ENCODE peak calls at places on chromosome 3, in eight cellular contexts. C is K562, A is sigmoid colon, P is stomach, B is spleen, Y is HCT116, O is esophagus muscularis mucosa, X is HepG2. D is an unnamed sample.

GRCh38 chr3:25438791-25439555 is 10.9 kb downstream of the RARB start:
- DNase-seq in C (no peak), A (no peak), P (no peak), B (no peak), Y (no peak), O (no peak), X (no peak), D (no peak)

GRCh38 chr3:22542311-22542710 is 660.8 kb upstream of the UBE2E2 start:
- DNase-seq in C (no peak), A (no peak), P (no peak), B (no peak), Y (no peak), O (no peak), X (no peak), D (no peak)

GRCh38 chr3:58207954-58208353 is 2.8 kb downstream of the DNASE1L3 start:
- DNase-seq in C (no peak), A (no peak), P (no peak), B (no peak), Y (no peak), O (no peak), X (no peak), D (no peak)

GRCh38 chr3:189267981-189268613 is 96.3 kb downstream of the TPRG1 start:
- DNase-seq in C (no peak), A (no peak), P (no peak), B (no peak), Y (peak), O (no peak), X (peak), D (no peak)

GRCh38 chr3:181698263-181698944 is 13.3 kb upstream of the SOX2 start:
- DNase-seq in C (no peak), A (no peak), P (no peak), B (no peak), Y (no peak), O (no peak), X (no peak), D (no peak)

GRCh38 chr3:99108508-99108907 is 207.0 kb upstream of the DCBLD2 start:
- DNase-seq in C (no peak), A (no peak), P (no peak), B (no peak), Y (no peak), O (no peak), X (no peak), D (no peak)

GRCh38 chr3:63763156-63763555 is 55.9 kb upstream of the C3orf49 start:
- DNase-seq in C (no peak), A (no peak), P (no peak), B (no peak), Y (no peak), O (no peak), X (no peak), D (no peak)

GRCh38 chr3:18765672-18766071 is 340.5 kb upstream of the SATB1 start:
- DNase-seq in C (no peak), A (no peak), P (no peak), B (no peak), Y (no peak), O (no peak), X (no peak), D (no peak)

GRCh38 chr3:37986479-37987314 is 3.9 kb upstream of the VILL start:
- DNase-seq in C (peak), A (peak), P (peak), B (peak), Y (no peak), O (no peak), X (peak), D (no peak)

GRCh38 chr3:77052733-77053680 is 13.1 kb downstream of the ROBO2 start:
- DNase-seq in C (no peak), A (no peak), P (no peak), B (no peak), Y (no peak), O (no peak), X (no peak), D (no peak)

GRCh38 chr3:123313889-123314288 is 112.1 kb downstream of the SEC22A start:
- DNase-seq in C (no peak), A (no peak), P (no peak), B (peak), Y (no peak), O (no peak), X (no peak), D (no peak)

GRCh38 chr3:129599607-129600006 is 6.9 kb downstream of the PLXND1 start:
- DNase-seq in C (peak), A (peak), P (no peak), B (no peak), Y (no peak), O (no peak), X (no peak), D (no peak)

GRCh38 chr3:161067346-161067745 is 37.8 kb downstream of the B3GALNT1 start:
- DNase-seq in C (no peak), A (no peak), P (no peak), B (no peak), Y (no peak), O (no peak), X (no peak), D (no peak)

GRCh38 chr3:161072076-161072697 is 33.0 kb downstream of the B3GALNT1 start:
- DNase-seq in C (no peak), A (no peak), P (no peak), B (no peak), Y (no peak), O (no peak), X (no peak), D (no peak)

GRCh38 chr3:161070980-161071663 is 34.0 kb downstream of the B3GALNT1 start:
- DNase-seq in C (no peak), A (no peak), P (no peak), B (no peak), Y (no peak), O (no peak), X (no peak), D (no peak)

GRCh38 chr3:161070252-161070930 is 34.8 kb downstream of the B3GALNT1 start:
- DNase-seq in C (no peak), A (no peak), P (no peak), B (no peak), Y (no peak), O (no peak), X (no peak), D (no peak)

GRCh38 chr3:161069441-161070251 is 35.5 kb downstream of the B3GALNT1 start:
- DNase-seq in C (no peak), A (no peak), P (no peak), B (no peak), Y (no peak), O (no peak), X (no peak), D (no peak)
- H3K27ac ChIP-seq in C (no peak), A (no peak), P (peak), B (no peak), Y (no peak), O (no peak), X (no peak), D (no peak)

GRCh38 chr3:114454592-114455251 is 160.9 kb downstream of the TIGIT start:
- DNase-seq in C (no peak), A (no peak), P (no peak), B (no peak), Y (no peak), O (no peak), X (no peak), D (no peak)
- TF ChIP-seq POLR2AphosphoS5 in C (no peak), A (no peak), P (no peak), B (no peak), Y (no peak), O (no peak), X (no peak), D (no peak)

DNA sequence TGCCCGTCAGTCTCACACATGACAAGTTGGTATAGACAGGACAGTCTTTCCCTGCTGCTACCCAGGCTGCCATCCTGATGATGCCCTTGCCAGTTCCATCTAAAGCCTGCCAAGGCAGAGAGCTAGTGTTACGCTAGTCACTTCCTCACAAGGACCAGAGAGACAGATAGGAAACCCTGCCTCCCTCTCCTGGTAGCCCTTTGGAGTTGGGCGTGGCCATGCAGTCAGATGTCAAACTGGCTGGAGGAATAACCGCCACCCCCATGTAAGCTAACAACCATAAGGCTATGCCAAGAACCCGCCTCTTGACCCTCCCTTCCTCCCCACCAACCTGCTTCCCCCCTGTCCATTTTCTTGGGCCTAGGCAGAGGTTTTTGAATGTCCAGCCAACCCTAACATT is 2.8 kb downstream of the TMEM115 start:
- DNase-seq in C (peak), A (no peak), P (peak), B (no peak), Y (no peak), O (no peak), X (no peak), D (no peak)
- TF ChIP-seq POLR2A in C (no peak), A (no peak), P (no peak), B (no peak), Y (no peak), O (no peak), X (no peak), D (no peak)

GRCh38 chr3:196695849-196696226 is 16.2 kb downstream of the CEP19 start:
- DNase-seq in C (no peak), A (no peak), P (no peak), B (no peak), Y (no peak), O (no peak), X (no peak), D (no peak)
- H3K27ac ChIP-seq in C (no peak), A (no peak), P (no peak), B (no peak), Y (no peak), O (no peak), X (no peak), D (no peak)

DNA sequence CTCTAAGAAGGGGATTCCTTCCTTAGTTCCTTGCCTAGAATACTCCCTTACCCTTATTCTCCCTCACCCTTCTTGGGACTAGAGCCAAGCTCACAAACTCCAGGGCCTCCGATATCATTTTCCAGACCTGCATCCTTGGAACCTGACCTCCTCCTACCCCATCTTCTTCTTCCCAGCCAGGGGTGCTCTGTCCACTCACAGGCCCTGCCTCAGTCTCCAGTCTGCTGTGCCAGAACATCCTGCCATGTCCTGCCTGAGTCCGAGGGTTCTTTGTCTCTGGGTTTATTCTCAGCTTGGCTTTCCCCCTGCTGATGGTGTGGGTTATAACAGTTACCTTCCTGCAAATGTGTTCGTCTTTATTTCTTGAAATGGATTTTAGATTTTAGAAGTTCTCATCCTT is 59.9 kb upstream of the MCF2L2 start:
- DNase-seq in C (no peak), A (no peak), P (peak), B (no peak), Y (no peak), O (peak), X (no peak), D (peak)
- TF ChIP-seq POLR2AphosphoS5 in C (no peak), A (no peak), P (no peak), B (no peak), Y (no peak), O (no peak), X (no peak), D (no peak)

GRCh38 chr3:133965906-133966305 is 63.8 kb downstream of the SLCO2A1 start:
- DNase-seq in C (no peak), A (peak), P (no peak), B (peak), Y (no peak), O (no peak), X (no peak), D (no peak)
- TF ChIP-seq POLR2A in C (no peak), A (no peak), P (no peak), B (no peak), Y (no peak), O (no peak), X (no peak), D (no peak)

GRCh38 chr3:168817177-168817576 is 721.5 kb upstream of the GOLIM4 start:
- DNase-seq in C (no peak), A (no peak), P (no peak), B (no peak), Y (no peak), O (no peak), X (no peak), D (no peak)
- H3K27ac ChIP-seq in C (no peak), A (no peak), P (no peak), B (no peak), Y (no peak), O (no peak), X (no peak), D (no peak)

DNA sequence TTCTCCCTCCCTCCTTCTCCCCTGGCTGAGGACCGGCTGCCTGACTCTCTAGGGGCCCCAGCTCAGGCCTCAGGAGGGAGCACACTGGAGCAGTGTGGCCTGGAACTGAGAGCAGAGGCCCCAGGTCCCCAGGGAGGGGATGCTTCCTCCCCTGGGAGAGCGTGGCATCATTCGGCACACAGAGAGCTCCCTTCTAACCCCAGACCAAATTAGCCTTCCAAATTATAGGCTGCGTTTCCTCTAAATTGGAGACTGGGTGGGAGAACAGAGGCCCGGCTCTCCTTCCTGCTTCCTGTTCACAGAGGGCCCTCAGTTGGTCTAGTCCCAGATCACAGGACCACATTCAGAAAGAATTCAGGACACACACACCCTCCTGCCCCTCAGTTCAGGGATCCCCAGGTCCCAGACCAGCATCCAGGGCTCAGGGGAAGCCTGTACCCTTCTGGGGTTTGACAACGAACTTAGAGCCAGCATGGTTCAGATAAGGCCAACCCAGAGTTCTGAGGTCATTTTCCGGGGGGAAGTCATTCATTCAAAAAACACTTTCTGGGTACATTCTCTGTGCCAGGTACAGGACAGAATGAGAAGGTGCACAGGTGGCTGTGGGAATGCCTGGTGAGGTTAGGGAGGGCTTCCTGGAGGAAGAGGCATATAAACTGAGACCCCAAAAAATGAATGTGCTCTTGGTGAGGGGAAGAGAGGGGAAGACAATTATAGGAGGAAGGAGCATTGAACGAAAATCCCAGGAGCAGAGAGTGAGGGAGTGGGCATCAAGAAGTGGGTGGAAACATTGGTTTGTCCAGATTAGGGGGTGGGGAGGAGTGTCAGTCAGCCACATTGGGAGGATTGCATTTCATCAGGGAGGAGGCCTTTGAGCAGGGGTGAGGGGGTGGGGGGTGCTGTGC is 28.4 kb upstream of the RPL29 start:
- DNase-seq in C (no peak), A (no peak), P (no peak), B (no peak), Y (no peak), O (no peak), X (no peak), D (no peak)
- TF ChIP-seq POLR2AphosphoS5 in C (no peak), A (no peak), P (no peak), B (no peak), Y (no peak), O (no peak), X (no peak), D (no peak)

GRCh38 chr3:46483799-46484198 is 14.0 kb upstream of the RTP3 start:
- DNase-seq in C (no peak), A (no peak), P (no peak), B (no peak), Y (no peak), O (no peak), X (no peak), D (no peak)

GRCh38 chr3:46479696-46480095 is 15.0 kb upstream of the LTF start:
- DNase-seq in C (no peak), A (no peak), P (no peak), B (no peak), Y (no peak), O (no peak), X (no peak), D (no peak)

GRCh38 chr3:46480481-46481195 is 15.9 kb upstream of the LTF start:
- DNase-seq in C (no peak), A (no peak), P (no peak), B (no peak), Y (no peak), O (no peak), X (no peak), D (no peak)

GRCh38 chr3:46482632-46483311 is 15.0 kb upstream of the RTP3 start:
- DNase-seq in C (no peak), A (no peak), P (no peak), B (no peak), Y (no peak), O (no peak), X (no peak), D (no peak)

DNA sequence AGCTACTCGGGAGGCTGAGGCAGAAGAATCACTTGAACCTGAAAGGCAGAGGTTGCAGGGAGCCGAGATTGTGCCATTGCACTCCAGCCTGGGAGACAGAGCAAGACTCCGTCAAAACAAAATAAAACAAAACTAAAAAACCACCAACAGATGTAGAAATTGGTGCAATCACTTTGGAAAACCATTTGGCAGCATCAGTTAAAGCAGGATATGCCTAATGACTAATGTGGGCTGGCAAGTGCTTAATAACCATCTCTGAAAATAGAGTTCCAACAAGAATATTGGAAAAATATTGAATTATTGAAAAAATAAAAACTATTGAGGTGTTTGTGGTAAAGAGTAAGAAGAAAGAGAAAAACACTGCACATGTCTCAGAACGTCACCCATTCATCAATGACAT is 16.1 kb upstream of the RTP3 start:
- DNase-seq in C (no peak), A (no peak), P (no peak), B (no peak), Y (no peak), O (no peak), X (no peak), D (no peak)
- TF ChIP-seq POLR2A in C (no peak), A (no peak), P (no peak), B (no peak), Y (no peak), O (no peak), X (no peak), D (no peak)

GRCh38 chr3:14366233-14366632 is 36.2 kb upstream of the SLC6A6 start:
- DNase-seq in C (no peak), A (no peak), P (no peak), B (no peak), Y (no peak), O (no peak), X (no peak), D (no peak)

GRCh38 chr3:14363976-14364375 is 38.4 kb upstream of the SLC6A6 start:
- DNase-seq in C (no peak), A (no peak), P (no peak), B (no peak), Y (no peak), O (no peak), X (no peak), D (no peak)

GRCh38 chr3:14362890-14363289 is 39.5 kb upstream of the SLC6A6 start:
- DNase-seq in C (no peak), A (no peak), P (no peak), B (no peak), Y (no peak), O (no peak), X (no peak), D (no peak)

GRCh38 chr3:14363379-14363778 is 39.0 kb upstream of the SLC6A6 start:
- DNase-seq in C (no peak), A (no peak), P (no peak), B (no peak), Y (no peak), O (no peak), X (no peak), D (no peak)

GRCh38 chr3:14364580-14365292 is 37.7 kb upstream of the SLC6A6 start:
- DNase-seq in C (no peak), A (no peak), P (peak), B (no peak), Y (no peak), O (no peak), X (no peak), D (no peak)
- H3K27ac ChIP-seq in C (no peak), A (no peak), P (no peak), B (no peak), Y (no peak), O (no peak), X (no peak), D (no peak)